ENCODE peak calls at places on chromosomes 3 and 15, in six cellular contexts. One of them, this sample, is unnamed.

GRCh38 chr3:186971578-186971977 is 41.3 kb downstream of the ST6GAL1 start:
- DNase-seq in WTC11: no peak
- DNase-seq in left colon: no peak
- DNase-seq in NCI-H1417: no peak
- DNase-seq in NCI-H69: no peak
- DNase-seq in B cell: no peak
- DNase-seq in this sample: no peak

GRCh38 chr15:25368855-25369254 is 70.0 kb downstream of the UBE3A start:
- DNase-seq in WTC11: no peak
- DNase-seq in B cell: no peak
- DNase-seq in NCI-H1417: no peak
- DNase-seq in NCI-H69: no peak
- DNase-seq in left colon: no peak
- DNase-seq in this sample: no peak

GRCh38 chr3:143771258-143771657 is 77.0 kb downstream of the SLC9A9 start:
- DNase-seq in NCI-H1417: no peak
- DNase-seq in left colon: no peak
- DNase-seq in NCI-H69: no peak
- DNase-seq in B cell: no peak
- DNase-seq in WTC11: no peak
- DNase-seq in this sample: no peak

GRCh38 chr3:25748189-25748588 is 35.1 kb downstream of the NGLY1 start:
- DNase-seq in NCI-H1417: no peak
- DNase-seq in B cell: no peak
- DNase-seq in NCI-H69: no peak
- DNase-seq in left colon: no peak
- DNase-seq in WTC11: no peak
- DNase-seq in this sample: no peak

GRCh38 chr15:82709081-82709420 is 624 bp downstream of the AP3B2 start:
- DNase-seq in B cell: no peak
- DNase-seq in left colon: no peak
- DNase-seq in NCI-H1417: peak; percentile 75
- DNase-seq in WTC11: peak; percentile 73
- DNase-seq in NCI-H69: peak; percentile 53
- DNase-seq in this sample: no peak

GRCh38 chr15:43769584-43770228 is 7.1 kb downstream of the ELL3 start:
- DNase-seq in NCI-H1417: peak; percentile 41
- DNase-seq in NCI-H69: peak; percentile 71
- DNase-seq in left colon: peak; percentile 74
- DNase-seq in B cell: peak; percentile 74
- DNase-seq in WTC11: peak; percentile 78
- DNase-seq in this sample: peak; percentile 79

GRCh38 chr15:89361451-89362202 is 27.0 kb upstream of the POLG start:
- DNase-seq in WTC11: peak; percentile 86
- DNase-seq in NCI-H1417: peak; percentile 85
- DNase-seq in left colon: peak; percentile 71
- DNase-seq in NCI-H69: peak; percentile 64
- DNase-seq in B cell: peak; percentile 69
- DNase-seq in this sample: no peak

GRCh38 chr3:125381314-125381713 is 6.2 kb upstream of the ZNF148 start:
- DNase-seq in NCI-H1417: no peak
- DNase-seq in B cell: no peak
- DNase-seq in WTC11: no peak
- DNase-seq in NCI-H69: no peak
- DNase-seq in left colon: no peak
- DNase-seq in this sample: no peak

This sample was measured in H1.